ENCODE peak calls at places on chromosomes 12 and 14, in eight cellular contexts. B is tibial artery; K is AG09319; M is GM10248; A is neural progenitor cell; J is RWPE1; E is left ventricle myocardium inferior; U is CD4-positive, alpha-beta T cell. G is an unnamed sample.

GRCh38 chr12:75444444-75445136 is 36.0 kb upstream of the GLIPR1 start:
- DNase-seq in A (no peak), B (no peak), U (no peak), M (no peak), K (no peak), J (peak; percentile 23), E (no peak), G (no peak)

GRCh38 chr14:81727243-81727642 is 193.6 kb upstream of the SEL1L start:
- DNase-seq in U (no peak), E (no peak), M (no peak), K (no peak), J (no peak), A (no peak), B (peak; percentile 21), G (no peak)

GRCh38 chr14:63046339-63047268 is 1.3 kb upstream of the KCNH5 start:
- DNase-seq in U (no peak), K (no peak), E (no peak), A (peak; percentile 47), J (no peak), B (no peak), M (no peak), G (no peak)

GRCh38 chr12:68378859-68379628 is 46.9 kb upstream of the MDM1 start:
- DNase-seq in E (peak; percentile 20), J (no peak), M (no peak), B (no peak), U (no peak), K (peak; percentile 35), A (no peak), G (no peak)

GRCh38 chr12:94445662-94446061 is 14.0 kb downstream of the CEP83 start:
- DNase-seq in U (no peak), M (no peak), B (no peak), E (no peak), A (no peak), J (peak; percentile 26), K (no peak), G (no peak)

GRCh38 chr12:132171968-132172521 is 27.8 kb downstream of the NOC4L start:
- DNase-seq in M (no peak), K (no peak), B (no peak), U (no peak), A (no peak), E (peak; percentile 5), J (no peak), G (no peak)

GRCh38 chr14:75418779-75419768 is 8.7 kb upstream of the JDP2 start:
- DNase-seq in U (no peak), B (no peak), M (peak; percentile 82), K (no peak), E (no peak), A (peak; percentile 78), J (no peak), G (peak; percentile 46)

GRCh38 chr14:63891148-63891964 is 38.6 kb downstream of the SYNE2 start:
- DNase-seq in M (no peak), B (no peak), K (no peak), J (no peak), U (no peak), E (no peak), A (peak; percentile 36), G (no peak)

GRCh38 chr12:112792306-112792705 is 758 bp downstream of the RPH3A start:
- DNase-seq in J (no peak), M (no peak), U (no peak), B (no peak), A (no peak), E (no peak), K (no peak), G (no peak)

GRCh38 chr12:127083028-127083949 is 1183.7 kb upstream of the TMEM132C start:
- DNase-seq in B (no peak), A (peak; percentile 9), U (no peak), E (no peak), J (peak; percentile 71), K (peak; percentile 52), M (peak; percentile 39), G (no peak)

GRCh38 chr14:32662234-32662633 is 276.4 kb upstream of the NPAS3 start:
- DNase-seq in B (no peak), J (no peak), M (no peak), K (no peak), U (no peak), E (no peak), A (no peak), G (no peak)

GRCh38 chr12:44717612-44718011 is 158.5 kb downstream of the NELL2 start:
- DNase-seq in E (no peak), B (no peak), A (peak; percentile 1), K (no peak), U (no peak), J (no peak), M (no peak), G (no peak)

GRCh38 chr14:70093156-70093555 is 95.6 kb downstream of the SLC8A3 start:
- DNase-seq in E (no peak), A (no peak), B (no peak), J (no peak), K (no peak), U (no peak), M (no peak), G (no peak)

GRCh38 chr12:29153231-29153630 is 4.2 kb downstream of the FAR2 start:
- DNase-seq in J (no peak), E (no peak), U (no peak), K (no peak), A (no peak), M (no peak), B (no peak), G (no peak)

GRCh38 chr12:56721721-56722120 is 3.4 kb downstream of the NACA start:
- DNase-seq in K (no peak), A (no peak), E (no peak), M (no peak), U (no peak), B (no peak), J (no peak), G (no peak)

GRCh38 chr12:26845057-26845666 is 12.2 kb upstream of the ITPR2 start:
- DNase-seq in E (peak; percentile 48), U (no peak), M (no peak), J (no peak), B (peak; percentile 64), A (peak; percentile 59), K (no peak), G (no peak)

GRCh38 chr12:68310370-68310769 is 21.8 kb downstream of the MDM1 start:
- DNase-seq in J (peak; percentile 51), K (peak; percentile 38), M (no peak), E (no peak), A (no peak), U (no peak), B (no peak), G (no peak)

GRCh38 chr14:104925941-104926609 is 1.4 kb downstream of the PLD4 start:
- DNase-seq in A (no peak), K (no peak), B (no peak), U (no peak), M (no peak), J (no peak), E (no peak), G (no peak)

GRCh38 chr14:21455592-21455911 is 371 bp downstream of the CHD8 start:
- DNase-seq in M (no peak), U (no peak), E (no peak), A (no peak), J (no peak), K (no peak), B (no peak), G (no peak)

GRCh38 chr12:125284945-125285344 is 219.7 kb downstream of the AACS start:
- DNase-seq in B (no peak), E (no peak), J (peak; percentile 18), M (no peak), K (no peak), A (no peak), U (no peak), G (no peak)

GRCh38 chr12:30753761-30754382 is 879 bp downstream of the CAPRIN2 start:
- DNase-seq in M (no peak), K (no peak), A (peak; percentile 2), U (no peak), J (peak; percentile 20), B (no peak), E (no peak), G (no peak)

DNA sequence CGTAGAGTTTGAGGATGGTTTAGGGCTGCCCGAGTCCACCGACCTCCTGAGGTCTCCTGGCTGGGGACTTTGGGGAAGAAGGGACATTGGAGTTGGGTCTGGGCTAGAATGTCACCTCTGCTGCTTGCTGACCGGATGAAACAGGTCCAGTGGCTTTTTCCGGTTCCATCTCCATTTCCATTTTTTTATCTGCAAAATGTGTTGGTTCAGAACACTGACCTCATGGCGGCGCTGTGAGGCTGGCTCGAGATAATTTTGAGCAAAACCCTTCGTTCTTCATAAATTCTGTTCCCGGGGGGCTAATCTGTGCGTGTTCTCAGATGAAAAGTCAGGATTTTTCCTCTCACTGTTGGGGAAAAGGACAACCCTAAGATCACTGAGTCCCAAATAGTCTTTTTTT is 11.7 kb upstream of the MYL2 start:
- DNase-seq in B (no peak), U (no peak), E (no peak), K (no peak), J (no peak), A (peak; percentile 31), M (no peak), G (no peak)
- TF ChIP-seq CTCF in B (no peak), U (no peak), E (peak; percentile 22), K (no peak), J (no peak), A (peak; percentile 61), M (no peak), G (peak; percentile 65)

DNA sequence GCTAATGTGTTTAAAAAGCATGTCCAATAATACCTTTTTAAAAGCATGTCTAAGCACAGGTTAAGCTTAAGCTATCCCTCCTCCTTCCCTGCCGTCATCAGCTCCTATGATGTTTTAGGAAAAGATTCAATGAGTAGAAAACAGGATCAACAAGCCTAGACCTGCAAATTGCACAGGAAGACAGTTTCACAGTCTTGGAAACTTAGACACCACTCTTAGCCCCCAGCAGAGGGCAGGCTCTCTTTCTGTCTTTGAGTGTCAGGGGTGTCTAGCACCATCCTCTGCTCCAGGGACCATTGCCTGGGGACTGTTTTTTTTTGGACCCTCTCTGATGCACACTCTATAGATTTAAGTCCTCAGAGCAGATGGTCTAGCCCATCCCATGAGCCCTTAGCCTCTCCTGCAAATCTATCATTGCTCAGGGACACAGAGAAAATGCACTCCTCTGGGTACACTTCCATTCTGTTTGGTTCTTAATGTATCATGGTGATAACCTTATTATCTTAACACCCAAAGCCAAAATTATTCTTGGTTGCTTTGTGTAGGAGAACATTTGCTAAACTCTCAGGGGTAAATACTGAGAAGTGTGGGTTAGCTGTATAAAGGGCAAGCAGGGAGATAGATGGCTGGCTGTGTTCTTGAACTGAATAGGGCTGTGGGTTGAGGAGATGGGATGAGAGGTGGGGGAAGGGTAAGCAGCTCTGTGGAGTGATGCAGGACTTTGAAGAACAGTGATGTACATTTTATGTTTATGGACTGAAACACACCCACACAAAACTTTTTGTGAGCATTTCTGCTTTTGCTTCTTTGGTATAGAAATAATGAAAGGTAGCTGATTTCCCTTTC is 259.9 kb upstream of the DDHD1 start:
- DNase-seq in M (no peak), E (no peak), U (no peak), J (peak; percentile 27), B (no peak), A (peak; percentile 49), K (no peak), G (no peak)
- TF ChIP-seq CTCF in M (peak; percentile 40), E (peak; percentile 45), U (no peak), J (peak; percentile 25), B (no peak), A (peak; percentile 63), K (peak; percentile 37), G (peak; percentile 23)

GRCh38 chr14:92382677-92383076 is 59.7 kb downstream of the SLC24A4 start:
- DNase-seq in J (peak; percentile 36), K (no peak), U (no peak), M (no peak), E (no peak), B (no peak), A (peak; percentile 21), G (no peak)
- TF ChIP-seq CTCF in J (no peak), K (peak; percentile 35), U (no peak), M (no peak), E (peak; percentile 61), B (peak; percentile 19), A (peak; percentile 49), G (peak; percentile 32)

GRCh38 chr14:87667661-87668060 is 325.3 kb downstream of the GALC start:
- DNase-seq in E (no peak), U (no peak), A (no peak), B (no peak), K (no peak), J (no peak), M (no peak), G (no peak)
- TF ChIP-seq CTCF in E (no peak), U (no peak), A (no peak), B (no peak), K (no peak), J (no peak), M (no peak), G (no peak)